ENCODE peak calls at places on chromosomes 5 and 9, in eight cellular contexts. G, U, X, P, J, Z, Q and E are unnamed samples.

GRCh38 chr5:59755476-59755875 is 138.1 kb downstream of the PDE4D start:
- DNase-seq in G (no peak), U (no peak), X (no peak), P (no peak), J (no peak), Z (no peak), Q (no peak), E (no peak)

GRCh38 chr9:35396560-35397215 is 93.2 kb upstream of the RUSC2 start:
- DNase-seq in G (no peak), U (no peak), X (no peak), P (no peak), J (peak; percentile 23), Z (no peak), Q (no peak), E (no peak)

GRCh38 chr5:168753691-168754254 is 174.6 kb upstream of the PANK3 start:
- DNase-seq in G (no peak), U (no peak), X (no peak), P (no peak), J (no peak), Z (no peak), Q (peak; percentile 37), E (no peak)

GRCh38 chr9:87687207-87687606 is 38.7 kb upstream of the CTSL start:
- DNase-seq in G (no peak), U (no peak), X (no peak), P (no peak), J (no peak), Z (no peak), Q (no peak), E (no peak)

GRCh38 chr5:172943283-172943841 is 15.9 kb upstream of the RPL26L1 start:
- DNase-seq in G (peak; percentile 93), U (no peak), X (peak; percentile 49), P (no peak), J (peak; percentile 61), Z (no peak), Q (peak; percentile 90), E (no peak)

GRCh38 chr9:99544526-99544925 is 277.2 kb upstream of the NR4A3 start:
- DNase-seq in G (no peak), U (no peak), X (no peak), P (no peak), J (no peak), Z (no peak), Q (no peak), E (no peak)

GRCh38 chr9:33044162-33044673 is 19.1 kb downstream of the DNAJA1 start:
- DNase-seq in G (peak; percentile 94), U (peak; percentile 72), X (peak; percentile 92), P (peak; percentile 64), J (peak; percentile 90), Z (peak; percentile 91), Q (peak; percentile 90), E (peak; percentile 84)

GRCh38 chr5:1007681-1008450 is 736 bp upstream of the NKD2 start:
- DNase-seq in G (no peak), U (peak; percentile 9), X (peak; percentile 36), P (no peak), J (peak; percentile 4), Z (peak; percentile 10), Q (peak; percentile 44), E (peak; percentile 44)

GRCh38 chr5:180318456-180319089 is 26.7 kb upstream of the MAPK9 start:
- DNase-seq in G (no peak), U (no peak), X (no peak), P (no peak), J (no peak), Z (no peak), Q (no peak), E (no peak)

GRCh38 chr9:124062172-124062571 is 50.6 kb downstream of the LHX2 start:
- DNase-seq in G (no peak), U (no peak), X (no peak), P (no peak), J (no peak), Z (no peak), Q (peak; percentile 62), E (no peak)

GRCh38 chr5:151086905-151087360 is 6.1 kb upstream of the TNIP1 start:
- DNase-seq in G (no peak), U (peak; percentile 76), X (no peak), P (peak; percentile 58), J (no peak), Z (no peak), Q (no peak), E (no peak)
- H3K27ac ChIP-seq in G (no peak overlapping the region), U (peak overlapping the region; percentile 67), X (peak overlapping the region; percentile 77), P (no peak overlapping the region), J (no peak overlapping the region), Z (no peak overlapping the region), Q (no peak overlapping the region), E (no peak overlapping the region)

GRCh38 chr5:129899454-129899853 is 4.8 kb upstream of the CHSY3 start:
- DNase-seq in G (peak; percentile 60), U (no peak), X (no peak), P (no peak), J (no peak), Z (no peak), Q (no peak), E (no peak)
- TF ChIP-seq CTCF in G (peak; percentile 41), U (no peak), X (peak; percentile 40), P (no peak), J (peak; percentile 47), Z (no peak), Q (peak; percentile 37), E (peak; percentile 52)

GRCh38 chr5:52945040-52945439 is 44.1 kb upstream of the ITGA2 start:
- DNase-seq in G (no peak), U (no peak), X (no peak), P (no peak), J (no peak), Z (no peak), Q (no peak), E (no peak)
- H3K4me3 ChIP-seq in G (no peak overlapping the region), U (no peak overlapping the region), X (no peak overlapping the region), P (peak overlapping the region; percentile 17), J (no peak overlapping the region), Z (no peak overlapping the region), Q (no peak overlapping the region), E (no peak overlapping the region)

GRCh38 chr5:160083501-160083900 is 35.7 kb downstream of the PWWP2A start:
- DNase-seq in G (no peak), U (no peak), X (no peak), P (no peak), J (no peak), Z (no peak), Q (no peak), E (no peak)
- H3K27ac ChIP-seq in G (no peak overlapping the region), U (no peak overlapping the region), X (no peak overlapping the region), P (no peak overlapping the region), J (no peak overlapping the region), Z (no peak overlapping the region), Q (no peak overlapping the region), E (no peak overlapping the region)

GRCh38 chr9:2602704-2603116 is 18.9 kb upstream of the VLDLR start:
- DNase-seq in G (peak; percentile 16), U (no peak), X (no peak), P (no peak), J (no peak), Z (no peak), Q (no peak), E (no peak)

GRCh38 chr9:2597483-2597882 is 24.1 kb upstream of the VLDLR start:
- DNase-seq in G (peak; percentile 43), U (no peak), X (no peak), P (no peak), J (no peak), Z (no peak), Q (no peak), E (no peak)

GRCh38 chr9:2599896-2600295 is 21.7 kb upstream of the VLDLR start:
- DNase-seq in G (peak; percentile 60), U (no peak), X (no peak), P (no peak), J (no peak), Z (no peak), Q (no peak), E (no peak)

GRCh38 chr9:2601785-2602378 is 19.7 kb upstream of the VLDLR start:
- DNase-seq in G (no peak), U (no peak), X (no peak), P (no peak), J (no peak), Z (no peak), Q (no peak), E (no peak)

GRCh38 chr9:2600307-2600706 is 21.3 kb upstream of the VLDLR start:
- DNase-seq in G (no peak), U (no peak), X (no peak), P (no peak), J (no peak), Z (no peak), Q (no peak), E (no peak)
- TF ChIP-seq CTCF in G (peak; percentile 21), U (no peak), X (no peak), P (no peak), J (no peak), Z (peak; percentile 7), Q (peak; percentile 72), E (no peak)

DNA sequence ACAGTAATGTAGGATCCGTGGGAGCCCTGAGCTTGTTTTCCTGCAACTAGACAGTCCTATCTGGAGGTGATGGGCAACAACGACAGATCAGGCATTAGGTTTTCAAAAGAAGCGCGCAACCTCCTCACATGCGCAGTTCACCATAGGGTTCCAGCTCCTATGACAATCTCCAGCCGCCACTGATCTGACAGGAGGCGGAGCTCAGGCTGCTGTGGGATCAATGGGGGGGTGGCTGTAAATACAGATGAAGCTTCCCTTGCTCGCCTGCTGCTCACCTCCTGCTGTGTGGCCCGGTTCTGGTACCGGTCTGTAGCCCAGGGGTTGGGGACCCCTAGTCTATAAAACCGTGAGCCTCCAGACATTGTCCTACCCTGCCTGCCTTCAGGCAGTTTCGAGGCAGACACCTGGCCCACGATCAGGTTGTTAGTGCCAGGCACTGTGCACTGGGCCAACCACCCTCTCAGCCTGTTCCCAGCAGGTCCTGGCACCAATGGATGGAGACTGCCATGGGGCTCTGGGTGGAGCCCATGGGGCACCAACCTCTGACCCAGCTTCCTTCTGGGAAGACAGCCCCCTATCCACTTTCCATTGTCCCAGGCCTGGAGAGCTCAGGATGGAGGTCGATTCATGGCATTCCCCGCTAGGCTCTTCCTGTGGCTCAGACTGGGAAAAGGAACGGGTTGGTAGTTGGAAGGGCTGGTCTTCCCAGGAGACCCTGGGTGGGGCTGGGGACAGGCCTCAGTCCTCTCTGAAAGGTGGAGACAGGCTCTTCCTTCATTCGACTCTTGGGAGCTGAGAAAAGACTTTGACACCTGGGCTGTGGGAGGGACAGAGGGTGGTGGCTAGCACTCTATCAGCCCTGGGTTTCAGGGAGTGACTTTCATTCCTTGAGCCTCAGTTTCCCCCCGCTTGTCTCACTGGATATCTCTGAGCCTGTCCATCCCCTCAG is 1.7 kb downstream of the ENDOG start:
- DNase-seq in G (peak; percentile 81), U (no peak), X (no peak), P (no peak), J (peak; percentile 72), Z (peak; percentile 94), Q (no peak), E (peak; percentile 62)
- H3K4me3 ChIP-seq in G (peak overlapping the region; percentile 48), U (no peak overlapping the region), X (peak overlapping the region; percentile 60), P (no peak overlapping the region), J (no peak overlapping the region), Z (peak overlapping the region; percentile 72), Q (peak overlapping the region; percentile 77), E (no peak overlapping the region)

GRCh38 chr9:72150172-72150571 is 932 bp downstream of the GDA start:
- DNase-seq in G (no peak), U (no peak), X (no peak), P (no peak), J (no peak), Z (no peak), Q (no peak), E (no peak)
- H3K27ac ChIP-seq in G (no peak overlapping the region), U (no peak overlapping the region), X (no peak overlapping the region), P (no peak overlapping the region), J (no peak overlapping the region), Z (no peak overlapping the region), Q (no peak overlapping the region), E (peak overlapping the region; percentile 96)